ENCODE peak calls at places on chromosomes 4 and X, in seven cellular contexts. K is HCT116, P is NT2/D1, X is suprapubic skin, W is K562, I is upper lobe of left lung, Y is heart right ventricle. V is an unnamed sample. For H3K27me3 and H3K4me1, the result is how much of the 10 kb centered on the place peaks cover.

GRCh38 chr4:174318829-174319764 is 35.4 kb downstream of the CEP44 start:
- DNase-seq in K (peak), P (peak), X (no peak), W (peak), I (no peak), Y (no peak), V (no peak)

GRCh38 chr4:151176711-151177110 is 77.3 kb downstream of the RPS3A start:
- DNase-seq in K (no peak), P (no peak), X (no peak), W (no peak), I (no peak), Y (no peak), V (no peak)

GRCh38 chr4:41203169-41203568 is 11.2 kb downstream of the APBB2 start:
- DNase-seq in K (no peak), P (no peak), X (no peak), W (no peak), I (no peak), Y (no peak), V (no peak)

GRCh38 chr4:129246850-129247542 is 151.0 kb downstream of the C4orf33 start:
- DNase-seq in K (no peak), P (no peak), X (no peak), W (no peak), I (no peak), Y (no peak), V (no peak)

GRCh38 chrX:153582896-153583295 is 16.0 kb downstream of the CCNQ start:
- DNase-seq in K (no peak), P (no peak), X (no peak), W (peak), I (peak), Y (peak), V (no peak)

GRCh38 chrX:153725039-153725831 is 579 bp downstream of the ABCD1 start:
- DNase-seq in K (no peak), P (no peak), X (no peak), W (no peak), I (no peak), Y (peak), V (no peak)

GRCh38 chrX:139290310-139290709 is 240.2 kb upstream of the F9 start:
- DNase-seq in K (no peak), P (no peak), X (no peak), W (no peak), I (no peak), Y (no peak), V (no peak)

GRCh38 chr4:77952399-77952974 is 89.9 kb downstream of the MRPL1 start:
- DNase-seq in K (no peak), P (no peak), X (no peak), W (no peak), I (no peak), Y (no peak), V (no peak)

GRCh38 chr4:12644261-12644660 is 839.9 kb downstream of the RAB28 start:
- DNase-seq in K (no peak), P (no peak), X (no peak), W (no peak), I (no peak), Y (no peak), V (no peak)

GRCh38 chrX:96407501-96407900 is 277.1 kb upstream of the DIAPH2 start:
- DNase-seq in K (no peak), P (no peak), X (no peak), W (no peak), I (no peak), Y (no peak), V (no peak)

GRCh38 chr4:7403001-7403400 is 31.7 kb downstream of the PSAPL1 start:
- DNase-seq in K (no peak), P (no peak), X (no peak), W (no peak), I (peak), Y (no peak), V (no peak)

GRCh38 chr4:1591107-1591506 is 93.0 kb downstream of the FAM53A start:
- DNase-seq in K (no peak), P (no peak), X (no peak), W (no peak), I (no peak), Y (no peak), V (no peak)
- H3K4me3 ChIP-seq in K (no peak), P (no peak), X (no peak), W (no peak), I (no peak), Y (no peak), V (no peak)

GRCh38 chrX:134548257-134548732 is 88.3 kb downstream of the HPRT1 start:
- DNase-seq in K (no peak), P (no peak), X (no peak), W (no peak), I (no peak), Y (no peak), V (peak)

GRCh38 chrX:134548844-134549205 is 88.9 kb downstream of the HPRT1 start:
- DNase-seq in K (no peak), P (no peak), X (no peak), W (no peak), I (no peak), Y (no peak), V (no peak)

GRCh38 chrX:134546187-134546586 is 86.2 kb downstream of the HPRT1 start:
- DNase-seq in K (no peak), P (no peak), X (no peak), W (no peak), I (no peak), Y (no peak), V (no peak)

GRCh38 chrX:134545524-134545923 is 85.6 kb downstream of the HPRT1 start:
- DNase-seq in K (no peak), P (no peak), X (no peak), W (no peak), I (no peak), Y (no peak), V (no peak)

GRCh38 chrX:134547047-134547679 is 87.2 kb downstream of the HPRT1 start:
- DNase-seq in K (no peak), P (no peak), X (no peak), W (no peak), I (no peak), Y (no peak), V (no peak)
- H3K27me3 ChIP-seq in K (under half), P (under half), X (half or more), W (under half), I (under half), Y (under half), V (under half)

DNA sequence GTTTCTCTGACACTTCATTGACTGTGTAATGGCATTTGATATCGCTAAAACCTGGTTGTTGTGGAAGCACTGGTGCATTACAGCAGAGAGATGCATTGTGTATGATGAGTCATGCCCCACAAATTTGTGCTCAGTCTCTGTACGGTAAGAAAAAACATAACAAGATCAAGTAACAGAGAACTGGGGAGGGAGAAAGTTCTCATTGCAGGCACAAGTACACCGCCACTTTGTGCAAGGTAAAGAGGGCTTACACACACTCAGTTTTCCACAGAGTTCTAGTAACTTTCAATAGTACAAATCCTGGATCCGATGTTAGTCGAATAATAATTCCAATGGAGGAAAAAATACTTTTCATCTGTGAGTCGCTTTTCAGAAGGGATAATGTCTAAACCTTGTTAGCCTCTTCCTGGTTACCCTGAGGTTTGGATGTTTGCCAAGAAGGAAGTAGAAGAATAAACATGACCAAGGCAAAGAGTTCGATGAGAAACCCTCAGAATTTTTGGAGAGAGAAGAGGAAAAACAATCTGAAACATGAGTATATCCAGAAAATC is 512.5 kb upstream of the SLIT2 start:
- DNase-seq in K (peak), P (no peak), X (no peak), W (no peak), I (peak), Y (no peak), V (no peak)
- H3K4me1 ChIP-seq in K (under half), P (under half), X (under half), W (under half), I (under half), Y (under half), V (under half)

DNA sequence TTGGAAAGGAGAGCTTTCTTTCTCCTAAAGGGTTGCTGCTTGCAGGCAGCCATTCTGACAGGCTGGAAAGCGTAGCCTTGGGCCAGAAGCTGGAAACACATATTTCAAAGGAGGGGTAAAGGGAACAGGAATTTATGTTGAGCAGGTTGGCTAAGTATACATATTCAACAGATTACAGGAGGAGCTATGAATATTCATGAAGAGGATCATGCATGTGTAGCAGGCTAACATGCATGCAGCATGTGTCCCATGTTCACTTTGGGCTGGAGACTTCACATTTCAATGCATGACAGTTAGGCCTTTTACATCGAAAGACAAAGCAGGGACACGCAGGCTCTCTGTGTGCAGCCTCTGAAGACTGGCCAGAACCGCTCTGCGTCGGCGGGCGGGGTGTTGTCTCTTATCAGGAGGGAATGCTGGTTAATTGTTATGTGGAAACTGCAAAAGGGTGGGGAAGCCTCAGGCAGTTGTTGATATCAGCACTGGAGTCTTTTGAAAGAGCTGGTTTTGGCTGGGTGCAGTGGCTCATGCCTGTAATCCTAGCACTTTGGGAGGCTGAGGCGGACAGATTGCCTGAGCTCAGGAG is 31.5 kb downstream of the CASP3 start:
- DNase-seq in K (no peak), P (peak), X (no peak), W (no peak), I (no peak), Y (peak), V (peak)
- H3K4me3 ChIP-seq in K (no peak), P (no peak), X (no peak), W (no peak), I (no peak), Y (no peak), V (no peak)

GRCh38 chr4:141352775-141353544 is 132.3 kb downstream of the ZNF330 start:
- DNase-seq in K (no peak), P (no peak), X (no peak), W (no peak), I (no peak), Y (no peak), V (no peak)
- H3K27me3 ChIP-seq in K (under half), P (under half), X (under half), W (under half), I (under half), Y (under half), V (under half)

GRCh38 chr4:38177792-38178665 is 217.8 kb downstream of the PTTG2 start:
- DNase-seq in K (no peak), P (no peak), X (peak), W (peak), I (peak), Y (peak), V (no peak)
- H3K4me1 ChIP-seq in K (under half), P (under half), X (under half), W (under half), I (under half), Y (under half), V (under half)

DNA sequence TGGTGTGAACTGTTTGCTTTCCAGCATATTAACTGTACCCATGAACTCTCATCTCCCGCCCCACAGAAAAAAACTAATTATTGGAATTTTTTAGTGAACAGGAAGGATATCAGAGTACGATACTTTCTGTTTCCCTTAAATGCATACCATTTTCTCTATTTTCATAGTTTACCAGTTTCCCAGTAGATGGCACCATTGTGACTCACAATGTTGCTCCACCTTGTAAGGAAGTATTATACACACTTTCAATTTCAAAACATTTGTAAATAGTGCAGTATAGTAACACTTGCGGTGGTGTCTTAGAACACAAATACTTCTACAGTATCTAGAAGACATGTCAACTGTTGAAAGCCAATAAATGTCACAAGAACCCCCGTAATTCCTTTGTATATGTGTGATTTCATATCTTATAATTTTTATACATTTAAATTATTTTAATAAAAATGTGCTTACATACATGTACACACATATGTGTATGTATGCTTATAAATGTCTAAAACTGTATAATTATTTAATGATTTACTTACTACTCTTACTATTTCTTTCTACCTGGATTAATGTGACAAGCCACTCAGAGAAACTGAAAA is 167.3 kb downstream of the SLIT2 start:
- DNase-seq in K (peak), P (no peak), X (no peak), W (no peak), I (no peak), Y (no peak), V (peak)
- H3K4me3 ChIP-seq in K (peak), P (no peak), X (peak), W (no peak), I (no peak), Y (peak), V (no peak)